ENCODE peak calls at places on chromosomes 3 and 15, in four cellular contexts. S is cardiac muscle cell, O is natural killer cell, P is mesothelial cell of epicardium. E is an unnamed sample.

GRCh38 chr15:89631902-89632264 is 23.4 kb downstream of the KIF7 start:
- DNase-seq in P (no peak), O (no peak), S (no peak), E (no peak)

GRCh38 chr15:101664303-101664913 is 12.2 kb upstream of the TM2D3 start:
- DNase-seq in P (no peak), S (no peak), O (no peak), E (no peak)

GRCh38 chr3:128072454-128073184 is 20.4 kb downstream of the SEC61A1 start:
- DNase-seq in S (no peak), P (no peak), O (no peak), E (no peak)

GRCh38 chr3:193499152-193499551 is 55.5 kb downstream of the ATP13A4 start:
- DNase-seq in P (no peak), S (no peak), O (no peak), E (no peak)

GRCh38 chr3:164791263-164791662 is 287.0 kb downstream of the SI start:
- DNase-seq in S (no peak), O (no peak), P (no peak), E (no peak)

GRCh38 chr3:12944413-12944812 is 103.0 kb upstream of the RPL32 start:
- DNase-seq in S (no peak), P (no peak), O (no peak), E (no peak)

GRCh38 chr3:104168386-104168785 is 1198.3 kb upstream of the ALCAM start:
- DNase-seq in S (no peak), P (no peak), O (no peak), E (no peak)

GRCh38 chr3:68876112-68876713 is 56.1 kb downstream of the TAFA4 start:
- DNase-seq in O (no peak), P (no peak), S (peak), E (no peak)

GRCh38 chr3:189839576-189839975 is 208.4 kb downstream of the TP63 start:
- DNase-seq in P (no peak), S (peak), O (no peak), E (no peak)

GRCh38 chr3:38998086-38998485 is 53.7 kb downstream of the SCN11A start:
- DNase-seq in P (no peak), S (no peak), O (no peak), E (no peak)

GRCh38 chr15:89442671-89443307 is 53.6 kb downstream of the RHCG start:
- DNase-seq in S (peak), P (no peak), O (peak), E (no peak)

GRCh38 chr3:41441568-41441967 is 242.3 kb downstream of the CTNNB1 start:
- DNase-seq in S (no peak), P (no peak), O (no peak), E (no peak)

GRCh38 chr3:36688815-36689214 is 75.5 kb downstream of the DCLK3 start:
- DNase-seq in O (no peak), P (no peak), S (no peak), E (no peak)

GRCh38 chr3:37290551-37290950 is 116.2 kb upstream of the LRRFIP2 start:
- DNase-seq in O (no peak), P (no peak), S (peak), E (no peak)

GRCh38 chr3:134328147-134328591 is 46.1 kb downstream of the AMOTL2 start:
- DNase-seq in P (no peak), O (no peak), S (peak), E (no peak)

GRCh38 chr3:34260266-34260990 is 462.0 kb downstream of the PDCD6IP start:
- DNase-seq in O (no peak), P (peak), S (peak), E (no peak)

GRCh38 chr3:39130693-39131265 is 22.6 kb downstream of the CSRNP1 start:
- DNase-seq in O (no peak), S (no peak), P (no peak), E (no peak)

GRCh38 chr3:109195812-109196211 is 59.3 kb downstream of the C3orf85 start:
- DNase-seq in P (no peak), S (peak), O (no peak), E (no peak)

GRCh38 chr15:92429378-92430066 is 35.8 kb downstream of the ST8SIA2 start:
- DNase-seq in O (no peak), S (peak), P (no peak), E (no peak)

GRCh38 chr3:23810342-23811116 is 4.8 kb downstream of the UBE2E1 start:
- DNase-seq in S (peak), P (no peak), O (peak), E (peak)

GRCh38 chr3:193496658-193497057 is 58.0 kb downstream of the ATP13A4 start:
- DNase-seq in O (no peak), P (no peak), S (no peak), E (no peak)

GRCh38 chr3:33218446-33219174 is at the start of gene SUSD5:
- DNase-seq in P (peak), S (peak), O (no peak), E (no peak)

GRCh38 chr15:70617076-70617910 is 146.1 kb downstream of the UACA start:
- DNase-seq in S (peak), O (no peak), P (no peak), E (no peak)

GRCh38 chr3:190644766-190645165 is 130.9 kb downstream of the IL1RAP start:
- DNase-seq in P (no peak), S (peak), O (no peak), E (no peak)

GRCh38 chr15:46365612-46366011 is 730.8 kb downstream of the SQOR start:
- DNase-seq in P (no peak), S (peak), O (no peak), E (no peak)

GRCh38 chr3:175146258-175146657 is 287.1 kb downstream of the NAALADL2 start:
- DNase-seq in S (peak), P (no peak), O (no peak), E (no peak)
- TF ChIP-seq CTCF in S (peak), P (no peak), O (no peak), E (no peak)

GRCh38 chr3:186930639-186931486 is 537 bp downstream of the ST6GAL1 start:
- DNase-seq in P (no peak), O (peak), S (peak), E (peak)
- TF ChIP-seq CTCF in P (no peak), O (no peak), S (peak), E (peak)

GRCh38 chr15:31360158-31360561 is 33.5 kb downstream of the KLF13 start:
- DNase-seq in S (no peak), O (no peak), P (no peak), E (no peak)

GRCh38 chr15:31362121-31362520 is 35.5 kb downstream of the KLF13 start:
- DNase-seq in S (no peak), O (no peak), P (no peak), E (no peak)

GRCh38 chr15:31362886-31363285 is 36.3 kb downstream of the KLF13 start:
- DNase-seq in O (no peak), S (no peak), P (no peak), E (no peak)

GRCh38 chr15:31360843-31361763 is 34.5 kb downstream of the KLF13 start:
- DNase-seq in S (no peak), O (peak), P (no peak), E (peak)

DNA sequence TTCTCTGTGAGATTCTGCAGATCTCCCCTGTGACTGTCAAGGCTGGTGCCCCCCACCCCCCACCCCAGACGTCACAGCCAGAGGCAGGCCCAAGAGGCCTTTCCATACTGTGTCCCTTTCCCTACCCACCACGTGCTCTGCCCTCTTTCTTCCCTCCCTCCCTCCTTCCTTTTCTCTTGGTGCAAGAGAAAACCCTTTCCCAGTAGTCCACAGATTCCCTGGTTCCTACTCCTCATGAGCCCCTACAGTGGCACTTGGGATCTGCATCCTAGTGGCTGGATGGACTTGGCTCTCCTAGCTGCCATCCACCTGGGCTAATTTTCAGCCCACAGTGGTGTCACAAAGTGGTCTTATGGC is 35.1 kb downstream of the KLF13 start:
- DNase-seq in P (no peak), S (peak), O (no peak), E (no peak)
- TF ChIP-seq CTCF in P (no peak), S (no peak), O (no peak), E (no peak)

GRCh38 chr3:125054436-125055164 is 1.2 kb downstream of the HEG1 start:
- DNase-seq in P (no peak), O (peak), S (peak), E (no peak)
- TF ChIP-seq CTCF in P (no peak), O (no peak), S (no peak), E (peak)

DNA sequence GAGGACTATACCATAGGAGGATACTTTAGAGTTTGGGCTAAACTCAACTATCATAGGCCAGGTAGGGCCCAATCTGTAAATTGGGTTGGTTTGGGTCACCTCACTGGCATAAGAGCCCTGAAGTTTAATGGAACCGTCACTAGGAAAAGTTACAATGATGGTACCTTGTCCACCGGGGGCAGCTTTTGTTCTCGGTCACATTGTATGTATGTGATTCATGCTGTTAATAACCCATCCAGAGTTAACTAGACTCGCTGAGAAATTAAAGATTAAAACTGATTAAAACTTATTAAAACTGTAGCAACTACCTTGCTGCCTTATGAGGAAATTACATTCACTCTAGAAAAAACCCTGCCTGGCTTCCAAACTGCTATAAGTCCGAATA is 145.1 kb upstream of the TMCO5A start:
- DNase-seq in O (no peak), S (no peak), P (no peak), E (no peak)
- TF ChIP-seq CTCF in O (no peak), S (no peak), P (no peak), E (no peak)

GRCh38 chr3:87329065-87329464 is 52.7 kb upstream of the POU1F1 start:
- DNase-seq in O (no peak), S (no peak), P (no peak), E (no peak)
- TF ChIP-seq CTCF in O (no peak), S (no peak), P (no peak), E (no peak)

DNA sequence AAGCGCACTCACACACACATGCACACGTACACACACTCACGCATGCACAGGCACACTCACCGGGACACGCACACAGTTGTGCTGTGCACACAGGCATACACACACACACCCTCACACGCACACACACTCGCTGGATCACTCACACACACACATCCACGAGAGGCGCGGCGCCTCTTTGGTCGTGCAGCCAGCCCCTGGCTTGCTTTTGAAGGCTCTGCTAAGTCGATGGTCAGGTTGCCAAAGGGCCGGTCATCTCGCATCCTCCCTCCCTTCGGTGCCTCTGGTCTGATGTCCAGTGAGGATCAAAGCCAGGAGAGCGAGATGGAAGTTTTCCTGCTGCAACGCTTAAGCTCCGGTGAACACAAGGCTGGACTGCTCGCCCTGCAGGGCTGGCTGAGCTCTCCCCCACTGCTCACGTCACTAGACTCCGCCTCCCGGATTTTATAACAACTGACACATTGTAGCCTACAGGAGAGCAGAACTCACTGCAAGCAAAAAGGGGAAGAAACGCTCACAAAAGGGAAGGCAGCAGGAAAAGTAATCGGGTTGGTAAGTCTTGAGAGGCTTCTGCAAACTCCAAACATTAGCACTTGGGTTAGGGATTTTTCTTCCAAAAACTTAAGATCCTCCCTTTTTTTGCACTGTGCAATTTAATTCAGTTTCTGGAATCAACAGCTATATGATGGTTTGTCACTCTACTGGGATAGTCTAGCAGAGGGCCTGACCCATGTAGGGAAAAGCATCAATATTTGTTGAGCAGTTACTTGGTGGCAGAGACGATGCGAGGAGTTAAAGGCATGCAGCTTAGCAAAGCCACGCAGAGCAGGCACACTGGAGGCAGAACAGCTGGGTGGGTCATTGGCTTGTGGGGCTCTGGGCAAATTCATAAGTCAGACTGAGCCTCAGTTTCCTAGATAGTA is at the start of gene SRGAP3:
- DNase-seq in O (peak), P (peak), S (peak), E (peak)
- TF ChIP-seq CTCF in O (peak), P (peak), S (peak), E (peak)

GRCh38 chr3:149487598-149488197 is 13.2 kb downstream of the TM4SF4 start:
- DNase-seq in S (no peak), O (no peak), P (no peak), E (no peak)
- TF ChIP-seq CTCF in S (peak), O (peak), P (peak), E (peak)

GRCh38 chr15:48965972-48966371 is 2.3 kb upstream of the SHC4 start:
- DNase-seq in P (no peak), S (peak), O (no peak), E (no peak)
- TF ChIP-seq CTCF in P (no peak), S (peak), O (no peak), E (no peak)

E was measured in CD4-positive, alpha-beta T cell.